ENCODE peak calls at places on chromosomes 4 and X, in four cellular contexts. One of them, this sample, is unnamed.

GRCh38 chrX:153465691-153466380 is 4.5 kb downstream of the HAUS7 start:
- DNase-seq in endothelial cell: no peak
- DNase-seq in activated CD8-positive, alpha-beta memory T cell treated with anti-CD3 and anti-CD28 coated beads for 24 hours: no peak
- DNase-seq in ELR: no peak
- DNase-seq in this sample: no peak

GRCh38 chrX:119177278-119177677 is 49.7 kb upstream of the KIAA1210 start:
- DNase-seq in ELR: no peak
- DNase-seq in activated CD8-positive, alpha-beta memory T cell treated with anti-CD3 and anti-CD28 coated beads for 24 hours: no peak
- DNase-seq in endothelial cell: no peak
- DNase-seq in this sample: no peak

GRCh38 chr4:186104114-186104894 is at the start of gene FAM149A:
- DNase-seq in ELR: no peak
- DNase-seq in activated CD8-positive, alpha-beta memory T cell treated with anti-CD3 and anti-CD28 coated beads for 24 hours: no peak
- DNase-seq in endothelial cell: no peak
- DNase-seq in this sample: no peak

GRCh38 chr4:94448815-94449375 is 2.8 kb upstream of the PDLIM5 start:
- DNase-seq in endothelial cell: no peak
- DNase-seq in activated CD8-positive, alpha-beta memory T cell treated with anti-CD3 and anti-CD28 coated beads for 24 hours: no peak
- DNase-seq in ELR: no peak
- DNase-seq in this sample: no peak

GRCh38 chrX:118727686-118728339 is 407 bp downstream of the IL13RA1 start:
- DNase-seq in endothelial cell: peak; percentile 15
- DNase-seq in ELR: peak; percentile 42
- DNase-seq in activated CD8-positive, alpha-beta memory T cell treated with anti-CD3 and anti-CD28 coated beads for 24 hours: no peak
- DNase-seq in this sample: peak; percentile 25

GRCh38 chrX:147803948-147804347 is 107.8 kb upstream of the FMR1 start:
- DNase-seq in endothelial cell: peak; percentile 3
- DNase-seq in ELR: no peak
- DNase-seq in activated CD8-positive, alpha-beta memory T cell treated with anti-CD3 and anti-CD28 coated beads for 24 hours: no peak
- DNase-seq in this sample: peak; percentile 51

GRCh38 chrX:100207331-100208024 is 202.6 kb downstream of the PCDH19 start:
- DNase-seq in endothelial cell: no peak
- DNase-seq in activated CD8-positive, alpha-beta memory T cell treated with anti-CD3 and anti-CD28 coated beads for 24 hours: no peak
- DNase-seq in ELR: no peak
- DNase-seq in this sample: no peak

GRCh38 chr4:24428850-24429249 is 155.5 kb downstream of the DHX15 start:
- DNase-seq in ELR: no peak
- DNase-seq in endothelial cell: no peak
- DNase-seq in activated CD8-positive, alpha-beta memory T cell treated with anti-CD3 and anti-CD28 coated beads for 24 hours: no peak
- DNase-seq in this sample: no peak

GRCh38 chr4:99808260-99808857 is 8.3 kb upstream of the DAPP1 start:
- DNase-seq in endothelial cell: peak; percentile 77
- DNase-seq in ELR: peak; percentile 63
- DNase-seq in activated CD8-positive, alpha-beta memory T cell treated with anti-CD3 and anti-CD28 coated beads for 24 hours: peak; percentile 83
- DNase-seq in this sample: peak; percentile 50

GRCh38 chr4:88106205-88106604 is 52.2 kb downstream of the ABCG2 start:
- DNase-seq in activated CD8-positive, alpha-beta memory T cell treated with anti-CD3 and anti-CD28 coated beads for 24 hours: no peak
- DNase-seq in endothelial cell: no peak
- DNase-seq in ELR: peak; percentile 89
- DNase-seq in this sample: peak; percentile 17

GRCh38 chrX:102651968-102652744 is 873 bp downstream of the GPRASP1 start:
- DNase-seq in activated CD8-positive, alpha-beta memory T cell treated with anti-CD3 and anti-CD28 coated beads for 24 hours: peak; percentile 69
- DNase-seq in endothelial cell: peak; percentile 20
- DNase-seq in ELR: peak; percentile 62
- DNase-seq in this sample: no peak

GRCh38 chr4:17085416-17085815 is 187.0 kb upstream of the LDB2 start:
- DNase-seq in activated CD8-positive, alpha-beta memory T cell treated with anti-CD3 and anti-CD28 coated beads for 24 hours: no peak
- DNase-seq in endothelial cell: no peak
- DNase-seq in ELR: no peak
- DNase-seq in this sample: no peak

GRCh38 chr4:139761461-139761860 is 95.8 kb downstream of the MGST2 start:
- DNase-seq in endothelial cell: no peak
- DNase-seq in ELR: peak; percentile 64
- DNase-seq in activated CD8-positive, alpha-beta memory T cell treated with anti-CD3 and anti-CD28 coated beads for 24 hours: no peak
- DNase-seq in this sample: peak; percentile 62

GRCh38 chr4:145545538-145546224 is 64.0 kb downstream of the SMAD1 start:
- DNase-seq in activated CD8-positive, alpha-beta memory T cell treated with anti-CD3 and anti-CD28 coated beads for 24 hours: no peak
- DNase-seq in ELR: peak; percentile 75
- DNase-seq in endothelial cell: peak; percentile 23
- DNase-seq in this sample: peak; percentile 83

GRCh38 chr4:177385576-177386320 is 56.5 kb downstream of the AGA start:
- DNase-seq in ELR: no peak
- DNase-seq in endothelial cell: no peak
- DNase-seq in activated CD8-positive, alpha-beta memory T cell treated with anti-CD3 and anti-CD28 coated beads for 24 hours: no peak
- DNase-seq in this sample: no peak

GRCh38 chrX:16838202-16839066 is 31.7 kb downstream of the RBBP7 start:
- DNase-seq in activated CD8-positive, alpha-beta memory T cell treated with anti-CD3 and anti-CD28 coated beads for 24 hours: no peak
- DNase-seq in ELR: peak; percentile 74
- DNase-seq in endothelial cell: no peak
- DNase-seq in this sample: no peak

GRCh38 chrX:54509401-54509800 is 13.4 kb upstream of the FGD1 start:
- DNase-seq in ELR: no peak
- DNase-seq in activated CD8-positive, alpha-beta memory T cell treated with anti-CD3 and anti-CD28 coated beads for 24 hours: no peak
- DNase-seq in endothelial cell: no peak
- DNase-seq in this sample: no peak

GRCh38 chrX:57821703-57822375 is 88.4 kb downstream of the ZXDA start:
- DNase-seq in endothelial cell: peak; percentile 18
- DNase-seq in ELR: peak; percentile 54
- DNase-seq in activated CD8-positive, alpha-beta memory T cell treated with anti-CD3 and anti-CD28 coated beads for 24 hours: no peak
- DNase-seq in this sample: peak; percentile 71

GRCh38 chr4:40874331-40874730 is 124.6 kb downstream of the NSUN7 start:
- DNase-seq in activated CD8-positive, alpha-beta memory T cell treated with anti-CD3 and anti-CD28 coated beads for 24 hours: no peak
- DNase-seq in endothelial cell: no peak
- DNase-seq in ELR: no peak
- DNase-seq in this sample: no peak

GRCh38 chrX:103688949-103689348 is 2.5 kb upstream of the MORF4L2 start:
- DNase-seq in endothelial cell: no peak
- DNase-seq in activated CD8-positive, alpha-beta memory T cell treated with anti-CD3 and anti-CD28 coated beads for 24 hours: no peak
- DNase-seq in ELR: peak; percentile 58
- DNase-seq in this sample: peak; percentile 75

GRCh38 chrX:115968436-115969252 is 201.9 kb upstream of the AGTR2 start:
- DNase-seq in activated CD8-positive, alpha-beta memory T cell treated with anti-CD3 and anti-CD28 coated beads for 24 hours: no peak
- DNase-seq in endothelial cell: peak; percentile 46
- DNase-seq in ELR: peak; percentile 39
- DNase-seq in this sample: peak; percentile 62

GRCh38 chrX:119238557-119238956 is 2.5 kb downstream of the PGRMC1 start:
- DNase-seq in endothelial cell: no peak
- DNase-seq in activated CD8-positive, alpha-beta memory T cell treated with anti-CD3 and anti-CD28 coated beads for 24 hours: no peak
- DNase-seq in ELR: peak; percentile 61
- DNase-seq in this sample: peak; percentile 69